ENCODE peak calls at places on chromosomes 12 and 14, in four cellular contexts. One of them, this sample, is unnamed.

GRCh38 chr12:69026341-69026740 is 93.4 kb upstream of the CPM start:
- DNase-seq in WTC11: no peak
- DNase-seq in K562: no peak
- DNase-seq in SK-N-SH: no peak
- DNase-seq in this sample: no peak

GRCh38 chr12:131404705-131405104 is 306.2 kb upstream of the SFSWAP start:
- DNase-seq in SK-N-SH: no peak
- DNase-seq in K562: no peak
- DNase-seq in WTC11: no peak
- DNase-seq in this sample: no peak

GRCh38 chr12:82953397-82953796 is 266.7 kb downstream of the TMTC2 start:
- DNase-seq in WTC11: no peak
- DNase-seq in SK-N-SH: no peak
- DNase-seq in K562: no peak
- DNase-seq in this sample: no peak

GRCh38 chr12:83318386-83318971 is 631.8 kb downstream of the TMTC2 start:
- DNase-seq in WTC11: no peak
- DNase-seq in K562: no peak
- DNase-seq in SK-N-SH: no peak
- DNase-seq in this sample: no peak

GRCh38 chr14:90533591-90534021 is 136.8 kb downstream of the CALM1 start:
- DNase-seq in WTC11: no peak
- DNase-seq in SK-N-SH: peak; percentile 19
- DNase-seq in K562: peak; percentile 27
- DNase-seq in this sample: no peak

GRCh38 chr12:22334696-22335290 is at the start of gene ST8SIA1:
- DNase-seq in SK-N-SH: peak; percentile 73
- DNase-seq in K562: no peak
- DNase-seq in WTC11: peak; percentile 53
- DNase-seq in this sample: peak; percentile 61

GRCh38 chr12:116863275-116863767 is 17.9 kb downstream of the HRK start:
- DNase-seq in K562: peak; percentile 57
- DNase-seq in WTC11: peak; percentile 79
- DNase-seq in SK-N-SH: peak; percentile 39
- DNase-seq in this sample: peak; percentile 91

GRCh38 chr12:42608196-42608825 is 18.8 kb upstream of the PRICKLE1 start:
- DNase-seq in WTC11: no peak
- DNase-seq in SK-N-SH: no peak
- DNase-seq in K562: no peak
- DNase-seq in this sample: no peak

GRCh38 chr12:25962932-25963525 is 4.5 kb downstream of the RASSF8 start:
- DNase-seq in WTC11: no peak
- DNase-seq in SK-N-SH: no peak
- DNase-seq in K562: no peak
- DNase-seq in this sample: no peak

GRCh38 chr12:116813271-116814041 is 67.8 kb downstream of the HRK start:
- DNase-seq in SK-N-SH: no peak
- DNase-seq in K562: no peak
- DNase-seq in WTC11: no peak
- DNase-seq in this sample: no peak

GRCh38 chr12:5921027-5921909 is 23.8 kb downstream of the ANO2 start:
- DNase-seq in WTC11: no peak
- DNase-seq in K562: no peak
- DNase-seq in SK-N-SH: no peak
- DNase-seq in this sample: no peak

GRCh38 chr14:92638266-92638665 is 110.2 kb downstream of the LGMN start:
- DNase-seq in K562: no peak
- DNase-seq in SK-N-SH: no peak
- DNase-seq in WTC11: no peak
- DNase-seq in this sample: no peak

GRCh38 chr14:101361044-101361443 is 200.3 kb upstream of the DIO3 start:
- DNase-seq in SK-N-SH: no peak
- DNase-seq in K562: no peak
- DNase-seq in WTC11: no peak
- DNase-seq in this sample: no peak

GRCh38 chr12:122216445-122216844 is 9.4 kb downstream of the DIABLO start:
- DNase-seq in SK-N-SH: no peak
- DNase-seq in K562: no peak
- DNase-seq in WTC11: no peak
- DNase-seq in this sample: no peak

GRCh38 chr12:113161415-113162016 is 12.0 kb downstream of the CFAP73 start:
- DNase-seq in WTC11: peak; percentile 97
- DNase-seq in K562: peak; percentile 89
- DNase-seq in SK-N-SH: peak; percentile 95
- DNase-seq in this sample: peak; percentile 95

GRCh38 chr14:56874375-56874774 is 64.1 kb upstream of the OTX2 start:
- DNase-seq in WTC11: peak; percentile 68
- DNase-seq in K562: no peak
- DNase-seq in SK-N-SH: no peak
- DNase-seq in this sample: no peak

GRCh38 chr12:102300824-102301461 is 103.3 kb upstream of the PMCH start:
- DNase-seq in WTC11: peak; percentile 21
- DNase-seq in SK-N-SH: peak; percentile 8
- DNase-seq in K562: peak; percentile 27
- DNase-seq in this sample: no peak

GRCh38 chr14:81594012-81594411 is 60.4 kb upstream of the SEL1L start:
- DNase-seq in WTC11: no peak
- DNase-seq in K562: no peak
- DNase-seq in SK-N-SH: no peak
- DNase-seq in this sample: no peak

GRCh38 chr14:60514378-60515243 is 5.7 kb downstream of the SIX6 start:
- DNase-seq in SK-N-SH: peak; percentile 90
- DNase-seq in K562: peak; percentile 12
- DNase-seq in WTC11: peak; percentile 81
- DNase-seq in this sample: no peak

GRCh38 chr12:119461815-119462214 is 127.3 kb downstream of the CCDC60 start:
- DNase-seq in SK-N-SH: no peak
- DNase-seq in K562: no peak
- DNase-seq in WTC11: no peak
- DNase-seq in this sample: no peak

GRCh38 chr12:131831021-131831571 is 2.9 kb downstream of the MMP17 start:
- DNase-seq in SK-N-SH: no peak
- DNase-seq in WTC11: peak; percentile 38
- DNase-seq in K562: no peak
- DNase-seq in this sample: no peak

GRCh38 chr14:90604356-90604755 is 207.5 kb downstream of the CALM1 start:
- DNase-seq in K562: no peak
- DNase-seq in SK-N-SH: peak; percentile 76
- DNase-seq in WTC11: no peak
- DNase-seq in this sample: no peak

GRCh38 chr12:11958216-11959091 is 112.3 kb upstream of the BCL2L14 start:
- DNase-seq in K562: no peak
- DNase-seq in SK-N-SH: no peak
- DNase-seq in WTC11: no peak
- DNase-seq in this sample: peak; percentile 37

GRCh38 chr14:55556929-55557623 is 22.9 kb upstream of the KTN1 start:
- DNase-seq in WTC11: no peak
- DNase-seq in SK-N-SH: peak; percentile 66
- DNase-seq in K562: no peak
- DNase-seq in this sample: no peak

GRCh38 chr14:61923348-61923747 is 161.1 kb downstream of the SNAPC1 start:
- DNase-seq in WTC11: no peak
- DNase-seq in SK-N-SH: no peak
- DNase-seq in K562: no peak
- DNase-seq in this sample: no peak

GRCh38 chr14:53278602-53279506 is 125.7 kb upstream of the DDHD1 start:
- DNase-seq in WTC11: no peak
- DNase-seq in SK-N-SH: no peak
- DNase-seq in K562: no peak
- DNase-seq in this sample: no peak

GRCh38 chr12:109153711-109154434 is 37.5 kb downstream of the ACACB start:
- DNase-seq in WTC11: peak; percentile 32
- DNase-seq in K562: peak; percentile 28
- DNase-seq in SK-N-SH: peak; percentile 32
- DNase-seq in this sample: no peak

GRCh38 chr12:52020539-52021336 is 14.0 kb downstream of the TAMALIN start:
- DNase-seq in K562: peak; percentile 75
- DNase-seq in SK-N-SH: peak; percentile 88
- DNase-seq in WTC11: peak; percentile 87
- DNase-seq in this sample: peak; percentile 57

GRCh38 chr12:52019123-52019770 is 12.5 kb downstream of the TAMALIN start:
- DNase-seq in WTC11: no peak
- DNase-seq in K562: no peak
- DNase-seq in SK-N-SH: no peak
- DNase-seq in this sample: no peak

GRCh38 chr12:52018448-52019122 is 11.8 kb downstream of the TAMALIN start:
- DNase-seq in K562: no peak
- DNase-seq in SK-N-SH: no peak
- DNase-seq in WTC11: no peak
- DNase-seq in this sample: no peak

GRCh38 chr12:52022841-52023181 is 16.1 kb downstream of the TAMALIN start:
- DNase-seq in WTC11: peak; percentile 63
- DNase-seq in SK-N-SH: peak; percentile 74
- DNase-seq in K562: peak; percentile 68
- DNase-seq in this sample: no peak

DNA sequence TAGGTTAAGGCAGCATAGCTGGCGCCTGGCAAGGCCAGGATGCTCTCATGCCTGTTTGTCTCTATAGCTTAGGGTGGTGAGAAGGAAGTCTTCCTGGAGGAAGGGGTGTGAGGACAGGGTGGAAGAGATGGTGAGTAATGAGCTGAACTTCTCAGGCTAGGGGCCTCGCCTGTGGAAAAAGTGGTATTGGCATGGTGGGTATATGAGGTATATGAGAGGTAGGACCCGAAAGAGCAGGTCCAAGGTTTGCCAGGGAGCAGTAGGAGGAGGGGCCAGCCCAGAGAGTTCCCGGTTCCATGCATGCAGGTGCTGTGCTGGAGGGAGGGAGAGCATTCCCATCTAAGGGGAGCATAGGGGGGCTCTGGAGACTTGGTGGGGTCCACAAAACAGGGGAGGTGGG is 13.4 kb downstream of the TAMALIN start:
- DNase-seq in K562: no peak
- DNase-seq in SK-N-SH: no peak
- DNase-seq in WTC11: no peak
- DNase-seq in this sample: no peak
- TF ChIP-seq TEAD4 in K562: no peak
- TF ChIP-seq TEAD4 in SK-N-SH: no peak
- TF ChIP-seq TEAD4 in WTC11: no peak
- TF ChIP-seq TEAD4 in this sample: no peak

GRCh38 chr12:47887529-47887928 is 17.3 kb downstream of the VDR start:
- DNase-seq in WTC11: no peak
- DNase-seq in K562: no peak
- DNase-seq in SK-N-SH: no peak
- DNase-seq in this sample: no peak

GRCh38 chr12:47888127-47888819 is 16.5 kb downstream of the VDR start:
- DNase-seq in K562: no peak
- DNase-seq in SK-N-SH: no peak
- DNase-seq in WTC11: no peak
- DNase-seq in this sample: no peak

GRCh38 chr12:47891356-47891755 is 13.4 kb downstream of the VDR start:
- DNase-seq in SK-N-SH: no peak
- DNase-seq in K562: no peak
- DNase-seq in WTC11: no peak
- DNase-seq in this sample: no peak

GRCh38 chr12:47886471-47887240 is 18.1 kb downstream of the VDR start:
- DNase-seq in K562: no peak
- DNase-seq in SK-N-SH: no peak
- DNase-seq in WTC11: no peak
- DNase-seq in this sample: no peak

DNA sequence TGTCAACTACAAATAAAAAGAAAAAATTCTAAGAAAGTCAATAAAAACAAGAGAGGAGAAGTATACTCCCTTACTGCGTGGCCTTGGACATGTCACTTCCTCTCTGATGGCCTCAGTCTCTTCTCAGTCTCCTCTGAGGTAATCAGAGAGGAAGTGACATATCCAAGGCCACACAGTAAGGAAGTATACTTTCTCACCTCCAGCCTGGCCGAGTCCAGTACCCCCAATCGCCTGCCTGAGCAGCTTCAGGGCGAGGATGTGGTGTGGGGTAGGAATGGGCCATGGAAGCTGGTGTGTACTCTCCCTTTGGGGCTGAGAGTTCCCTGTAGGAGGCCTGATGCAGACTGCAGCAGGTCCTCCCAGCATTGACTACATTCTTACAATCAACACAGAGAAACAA is 15.8 kb downstream of the VDR start:
- DNase-seq in WTC11: no peak
- DNase-seq in SK-N-SH: no peak
- DNase-seq in K562: no peak
- DNase-seq in this sample: no peak
- TF ChIP-seq TEAD4 in WTC11: no peak
- TF ChIP-seq TEAD4 in SK-N-SH: no peak
- TF ChIP-seq TEAD4 in K562: no peak
- TF ChIP-seq TEAD4 in this sample: no peak

DNA sequence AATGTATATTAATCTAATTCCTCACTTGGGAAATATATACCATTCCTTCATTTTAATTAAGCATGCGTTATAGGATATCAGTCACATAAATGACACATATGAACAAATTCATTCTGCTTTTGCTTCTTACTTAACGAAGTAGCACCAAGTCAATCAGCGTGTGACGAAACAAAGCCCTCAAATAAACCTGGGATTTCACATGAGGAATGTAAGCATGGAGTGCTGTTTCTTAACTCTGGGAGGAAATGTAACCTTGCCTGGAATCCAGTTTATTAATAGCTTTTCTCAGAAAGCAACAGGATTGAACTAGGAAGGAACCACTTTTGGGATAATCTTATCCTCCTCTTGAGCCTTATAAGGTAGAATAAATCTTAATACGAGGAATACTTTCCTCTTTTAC is 72.0 kb downstream of the NIN start:
- DNase-seq in K562: no peak
- DNase-seq in SK-N-SH: no peak
- DNase-seq in WTC11: no peak
- DNase-seq in this sample: no peak
- TF ChIP-seq TEAD4 in K562: no peak
- TF ChIP-seq TEAD4 in SK-N-SH: no peak
- TF ChIP-seq TEAD4 in WTC11: no peak
- TF ChIP-seq TEAD4 in this sample: no peak

GRCh38 chr14:105325303-105325702 is 10.8 kb downstream of the PACS2 start:
- DNase-seq in WTC11: no peak
- DNase-seq in K562: no peak
- DNase-seq in SK-N-SH: peak; percentile 31
- DNase-seq in this sample: no peak

GRCh38 chr14:105325716-105326567 is 11.4 kb downstream of the PACS2 start:
- DNase-seq in SK-N-SH: peak; percentile 21
- DNase-seq in WTC11: no peak
- DNase-seq in K562: no peak
- DNase-seq in this sample: no peak

GRCh38 chr14:105323663-105324062 is 9.1 kb downstream of the PACS2 start:
- DNase-seq in WTC11: no peak
- DNase-seq in K562: no peak
- DNase-seq in SK-N-SH: no peak
- DNase-seq in this sample: no peak

GRCh38 chr14:105324080-105324778 is 9.7 kb downstream of the PACS2 start:
- DNase-seq in SK-N-SH: peak; percentile 28
- DNase-seq in WTC11: no peak
- DNase-seq in K562: no peak
- DNase-seq in this sample: no peak

DNA sequence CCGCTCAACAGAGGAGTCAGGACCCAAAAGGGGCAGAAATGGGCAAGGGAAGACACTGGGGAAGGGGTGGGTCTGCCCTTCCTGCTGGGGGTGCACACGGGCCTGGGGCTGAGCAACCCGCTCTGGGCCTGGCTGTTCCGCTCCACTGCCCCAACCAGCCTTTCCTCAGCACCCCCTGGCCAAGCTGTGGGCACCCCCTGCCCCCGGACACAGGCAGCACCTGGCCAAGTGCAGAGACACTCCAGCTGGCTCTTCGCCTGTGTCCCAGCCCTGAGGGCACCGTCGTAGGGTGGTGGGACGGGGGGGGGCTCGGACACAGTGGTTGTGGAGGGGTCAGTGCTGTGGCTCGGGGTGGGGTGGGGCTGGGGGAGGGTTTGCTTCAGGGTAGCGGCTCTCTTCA is 10.3 kb downstream of the PACS2 start:
- DNase-seq in SK-N-SH: peak; percentile 56
- DNase-seq in WTC11: no peak
- DNase-seq in K562: no peak
- DNase-seq in this sample: no peak
- TF ChIP-seq TEAD4 in SK-N-SH: no peak
- TF ChIP-seq TEAD4 in WTC11: no peak
- TF ChIP-seq TEAD4 in K562: no peak
- TF ChIP-seq TEAD4 in this sample: no peak

This sample was measured in H1.